ENCODE peak calls at places on chromosomes 5 and 9, in nine cellular contexts. I, B, J, S, G, F, U, T and W are unnamed samples.
A peak's percentile ranks its signal among the peaks of the same experiment; 100 is the strongest.

GRCh38 chr9:95024097-95024671 is 293.3 kb downstream of the FANCC start:
- DNase-seq in I (no peak), B (no peak), J (peak; percentile 77), S (peak; percentile 38), G (no peak), F (peak; percentile 16), U (no peak), T (no peak), W (no peak)

GRCh38 chr5:111810087-111810486 is 53.1 kb upstream of the NREP start:
- DNase-seq in I (no peak), B (no peak), J (peak; percentile 74), S (no peak), G (no peak), F (no peak), U (no peak), T (no peak), W (no peak)

GRCh38 chr9:38443597-38443996 is 19.3 kb upstream of the IGFBPL1 start:
- DNase-seq in I (no peak), B (no peak), J (no peak), S (no peak), G (no peak), F (no peak), U (no peak), T (no peak), W (no peak)

GRCh38 chr9:107953556-107954158 is 464.1 kb upstream of the KLF4 start:
- DNase-seq in I (no peak), B (no peak), J (no peak), S (no peak), G (no peak), F (no peak), U (no peak), T (no peak), W (no peak)

GRCh38 chr5:34509392-34509791 is 146.7 kb upstream of the RAI14 start:
- DNase-seq in I (no peak), B (no peak), J (no peak), S (no peak), G (no peak), F (no peak), U (no peak), T (no peak), W (no peak)

GRCh38 chr9:130298663-130299279 is 33.2 kb downstream of the HMCN2 start:
- DNase-seq in I (no peak), B (no peak), J (no peak), S (no peak), G (no peak), F (peak; percentile 36), U (no peak), T (no peak), W (no peak)

GRCh38 chr9:71628247-71628646 is 140.1 kb downstream of the CEMIP2 start:
- DNase-seq in I (no peak), B (peak; percentile 13), J (no peak), S (no peak), G (no peak), F (no peak), U (no peak), T (peak; percentile 6), W (no peak)

GRCh38 chr9:33155393-33155792 is 11.7 kb downstream of the B4GALT1 start:
- DNase-seq in I (no peak), B (no peak), J (no peak), S (no peak), G (no peak), F (no peak), U (no peak), T (no peak), W (no peak)

GRCh38 chr5:76679231-76679630 is 36.7 kb upstream of the F2R start:
- DNase-seq in I (no peak), B (peak; percentile 75), J (peak; percentile 81), S (no peak), G (no peak), F (no peak), U (no peak), T (peak; percentile 83), W (no peak)

GRCh38 chr5:119551819-119552218 is 77.5 kb upstream of the FAM170A start:
- DNase-seq in I (no peak), B (no peak), J (no peak), S (no peak), G (no peak), F (no peak), U (no peak), T (no peak), W (no peak)

GRCh38 chr9:92294297-92294676 is 790 bp upstream of the IARS1 start:
- DNase-seq in I (no peak), B (peak; percentile 38), J (peak; percentile 33), S (no peak), G (no peak), F (no peak), U (no peak), T (peak; percentile 16), W (peak; percentile 31)

GRCh38 chr9:72459308-72459707 is 62.1 kb upstream of the TMC1 start:
- DNase-seq in I (no peak), B (no peak), J (no peak), S (no peak), G (no peak), F (no peak), U (no peak), T (no peak), W (no peak)

GRCh38 chr9:109918359-109919163 is 138.6 kb downstream of the PALM2AKAP2 start:
- DNase-seq in I (no peak), B (no peak), J (peak; percentile 69), S (no peak), G (no peak), F (no peak), U (no peak), T (no peak), W (no peak)

GRCh38 chr5:52712354-52712753 is 75.4 kb upstream of the ITGA1 start:
- DNase-seq in I (no peak), B (no peak), J (no peak), S (no peak), G (no peak), F (no peak), U (no peak), T (no peak), W (no peak)

GRCh38 chr5:157915638-157916037 is 56.7 kb upstream of the CLINT1 start:
- DNase-seq in I (no peak), B (no peak), J (peak; percentile 84), S (peak; percentile 72), G (peak; percentile 72), F (no peak), U (no peak), T (peak; percentile 13), W (no peak)

GRCh38 chr9:86893811-86894490 is 53.4 kb downstream of the GAS1 start:
- DNase-seq in I (no peak), B (peak; percentile 62), J (no peak), S (no peak), G (no peak), F (no peak), U (no peak), T (no peak), W (no peak)

GRCh38 chr9:126057869-126058467 is 268.7 kb upstream of the MVB12B start:
- DNase-seq in I (peak; percentile 15), B (peak; percentile 18), J (no peak), S (no peak), G (no peak), F (no peak), U (no peak), T (no peak), W (no peak)

GRCh38 chr5:180599981-180600553 is 8.8 kb upstream of the SCGB3A1 start:
- DNase-seq in I (no peak), B (no peak), J (no peak), S (no peak), G (no peak), F (no peak), U (no peak), T (no peak), W (no peak)

GRCh38 chr5:79973511-79973910 is 17.6 kb downstream of the MTX3 start:
- DNase-seq in I (no peak), B (peak; percentile 33), J (no peak), S (no peak), G (no peak), F (no peak), U (no peak), T (no peak), W (no peak)

GRCh38 chr9:105901514-105902109 is 207.3 kb downstream of the TMEM38B start:
- DNase-seq in I (no peak), B (peak; percentile 17), J (peak; percentile 10), S (peak; percentile 29), G (no peak), F (peak; percentile 65), U (no peak), T (peak; percentile 3), W (no peak)
- TF ChIP-seq CTCF in I (peak; percentile 74), B (peak; percentile 48), J (peak; percentile 11), S (peak; percentile 78), G (no peak), F (peak; percentile 66), U (peak; percentile 93), T (peak; percentile 20), W (no peak)

DNA sequence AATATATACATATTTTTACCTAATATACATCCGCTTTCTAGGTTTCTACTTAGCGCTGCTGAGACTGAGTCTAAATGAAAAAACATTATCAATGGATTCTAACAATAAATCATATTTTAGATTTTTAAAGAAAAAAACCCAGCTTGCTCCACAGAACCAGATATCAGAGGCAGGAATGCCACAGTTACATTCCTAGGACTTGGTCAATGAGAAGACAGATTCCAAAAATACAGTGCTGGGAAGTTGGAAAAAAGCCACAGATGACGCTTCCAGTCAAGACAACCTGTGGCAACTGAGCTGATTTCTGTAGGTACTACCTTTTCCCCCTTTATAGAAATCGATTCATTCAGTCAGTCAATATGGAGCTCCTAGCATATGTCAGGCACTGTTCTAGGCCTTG is 589 bp upstream of the CCDC112 start:
- DNase-seq in I (no peak), B (peak; percentile 44), J (peak; percentile 15), S (no peak), G (no peak), F (no peak), U (no peak), T (no peak), W (no peak)
- TF ChIP-seq CTCF in I (no peak), B (no peak), J (no peak), S (no peak), G (no peak), F (no peak), U (no peak), T (no peak), W (no peak)

GRCh38 chr5:5421961-5422818 is at the start of gene ICE1:
- DNase-seq in I (peak; percentile 94), B (peak; percentile 98), J (peak; percentile 97), S (peak; percentile 97), G (peak; percentile 99), F (peak; percentile 93), U (peak; percentile 99), T (peak; percentile 97), W (peak; percentile 98)
- TF ChIP-seq CTCF in I (no peak), B (no peak), J (no peak), S (no peak), G (no peak), F (no peak), U (peak; percentile 31), T (no peak), W (no peak)

GRCh38 chr5:73290242-73290641 is 117.2 kb downstream of the TMEM174 start:
- DNase-seq in I (no peak), B (no peak), J (no peak), S (no peak), G (no peak), F (no peak), U (no peak), T (no peak), W (no peak)
- TF ChIP-seq CTCF in I (no peak), B (no peak), J (no peak), S (no peak), G (no peak), F (no peak), U (peak; percentile 29), T (no peak), W (peak; percentile 39)